ENCODE peak calls at places on chromosomes 3 and 15, in eight cellular contexts. E is right lobe of liver, Y is A549, V is uterus, B is HCT116, O is esophagus squamous epithelium, S is ovary, I is heart left ventricle. R is an unnamed sample. For H3K9me3, the result is how much of the 10 kb centered on the place peaks cover.

GRCh38 chr15:25810631-25811077 is 52.5 kb downstream of the ATP10A start:
- DNase-seq in V (no peak), S (no peak), E (no peak), B (no peak), Y (no peak), I (no peak), O (no peak), R (no peak)

GRCh38 chr3:143121240-143122088 is 1.9 kb downstream of the CHST2 start:
- DNase-seq in B (no peak), I (peak), V (peak), S (peak), O (no peak), Y (peak), E (peak), R (peak)

GRCh38 chr15:57217716-57218598 is 158.3 kb upstream of the CGNL1 start:
- DNase-seq in O (no peak), E (no peak), I (no peak), Y (no peak), V (no peak), B (no peak), S (no peak), R (no peak)

GRCh38 chr15:76139368-76140068 is 79.7 kb downstream of the TMEM266 start:
- DNase-seq in B (peak), O (no peak), I (no peak), S (peak), V (peak), E (no peak), Y (peak), R (peak)

GRCh38 chr15:56683925-56684324 is 49.4 kb downstream of the ZNF280D start:
- DNase-seq in B (no peak), O (no peak), S (no peak), I (no peak), V (no peak), E (no peak), Y (no peak), R (no peak)

GRCh38 chr3:46843508-46843907 is 19.7 kb downstream of the MYL3 start:
- DNase-seq in S (no peak), B (no peak), Y (no peak), E (no peak), I (no peak), O (no peak), V (no peak), R (no peak)

GRCh38 chr3:147356909-147357733 is 49.2 kb downstream of the ZIC4 start:
- DNase-seq in O (no peak), Y (no peak), I (no peak), V (no peak), B (no peak), S (no peak), E (no peak), R (no peak)

GRCh38 chr15:68653795-68654194 is 75.0 kb downstream of the CORO2B start:
- DNase-seq in E (no peak), I (no peak), O (no peak), V (no peak), S (no peak), B (no peak), Y (no peak), R (no peak)

GRCh38 chr15:98169551-98169950 is 209.0 kb downstream of the ARRDC4 start:
- DNase-seq in B (no peak), O (no peak), Y (no peak), S (no peak), V (no peak), I (no peak), E (no peak), R (no peak)

GRCh38 chr15:41567870-41568269 is 8.9 kb downstream of the TYRO3 start:
- DNase-seq in V (no peak), I (no peak), Y (no peak), O (no peak), B (no peak), S (no peak), E (no peak), R (no peak)

GRCh38 chr15:36334059-36334458 is 245.4 kb upstream of the CDIN1 start:
- DNase-seq in E (no peak), S (no peak), Y (no peak), B (no peak), I (no peak), V (no peak), O (no peak), R (no peak)

GRCh38 chr15:33654859-33655258 is 313.4 kb upstream of the CHRM5 start:
- DNase-seq in E (no peak), O (no peak), I (no peak), Y (no peak), V (no peak), S (no peak), B (no peak), R (no peak)

GRCh38 chr3:106428565-106428994 is 559.8 kb upstream of the CBLB start:
- DNase-seq in I (no peak), B (no peak), O (no peak), S (peak), Y (peak), E (no peak), V (peak), R (peak)

GRCh38 chr3:32848215-32848614 is 30.4 kb downstream of the TRIM71 start:
- DNase-seq in Y (no peak), B (no peak), E (no peak), S (no peak), V (no peak), I (no peak), O (no peak), R (no peak)

GRCh38 chr3:25818335-25818734 is 28.4 kb downstream of the OXSM start:
- DNase-seq in B (no peak), S (no peak), Y (no peak), I (no peak), E (no peak), V (no peak), O (no peak), R (no peak)

GRCh38 chr3:168157301-168157700 is 61.6 kb upstream of the GOLIM4 start:
- DNase-seq in S (no peak), V (no peak), I (no peak), E (no peak), B (no peak), Y (no peak), O (no peak), R (no peak)

GRCh38 chr15:90419202-90419601 is 31.2 kb downstream of the IQGAP1 start:
- DNase-seq in Y (no peak), V (no peak), B (no peak), S (no peak), I (no peak), E (no peak), O (no peak), R (no peak)

GRCh38 chr15:90418627-90419026 is 30.6 kb downstream of the IQGAP1 start:
- DNase-seq in Y (no peak), E (no peak), I (no peak), O (no peak), S (no peak), B (no peak), V (no peak), R (no peak)

GRCh38 chr15:90421527-90421926 is 33.5 kb downstream of the IQGAP1 start:
- DNase-seq in I (no peak), V (no peak), Y (no peak), O (no peak), E (no peak), S (no peak), B (no peak), R (no peak)

GRCh38 chr15:90420488-90420850 is 32.4 kb downstream of the IQGAP1 start:
- DNase-seq in V (no peak), S (no peak), I (no peak), Y (no peak), B (no peak), E (no peak), O (no peak), R (no peak)

DNA sequence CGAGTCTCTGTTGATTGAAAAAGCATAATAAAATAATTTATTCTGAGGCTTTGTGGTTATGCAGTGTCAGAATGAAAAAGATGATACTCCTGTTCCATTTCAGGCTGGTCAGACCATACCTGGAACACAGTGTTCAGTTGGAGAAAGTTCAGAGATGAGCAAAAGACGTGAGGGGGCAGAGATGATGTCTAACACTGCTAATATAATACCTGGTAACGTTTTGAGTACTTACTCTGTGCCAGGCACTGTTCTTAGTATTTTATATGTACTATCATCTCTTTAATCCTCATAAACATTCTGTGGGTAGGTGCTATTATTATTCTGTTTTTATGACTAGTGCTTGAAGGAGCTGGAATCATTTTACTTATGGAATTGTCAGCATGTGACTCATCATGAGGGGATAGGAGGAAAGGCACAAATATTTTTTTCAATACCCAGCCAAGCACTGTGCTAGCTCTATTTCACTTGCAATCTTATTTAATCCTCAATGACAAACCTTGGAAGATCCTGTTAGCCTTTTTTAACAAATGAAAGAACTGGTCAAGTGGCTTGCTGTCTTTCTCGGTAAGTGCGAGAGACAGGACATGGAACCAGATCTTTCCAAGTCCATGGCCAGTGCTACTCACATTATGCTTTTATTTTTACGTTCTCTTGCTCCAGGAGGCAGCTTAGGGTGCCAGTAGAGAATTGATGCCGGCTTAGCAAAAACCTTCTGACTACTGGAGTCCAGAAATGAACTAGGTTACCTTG is 31.9 kb downstream of the IQGAP1 start:
- DNase-seq in E (no peak), I (no peak), B (no peak), V (peak), Y (peak), O (no peak), S (no peak), R (no peak)
- TF ChIP-seq POLR2A in E (no peak), I (no peak), B (no peak), V (peak), Y (no peak), O (no peak), S (no peak), R (no peak)

GRCh38 chr3:175919133-175919532 is 1060.0 kb downstream of the NAALADL2 start:
- DNase-seq in Y (no peak), B (no peak), E (no peak), O (no peak), V (no peak), S (no peak), I (no peak), R (no peak)
- H3K9me3 ChIP-seq in Y (under half), B (under half), E (under half), O (under half), V (under half), S (under half), I (under half), R (under half)

GRCh38 chr3:186070123-186070522 is 38.8 kb downstream of the ETV5 start:
- DNase-seq in S (no peak), O (no peak), B (no peak), V (no peak), E (no peak), Y (no peak), I (no peak), R (no peak)

GRCh38 chr3:186073641-186074040 is 35.2 kb downstream of the ETV5 start:
- DNase-seq in B (no peak), V (no peak), E (no peak), S (no peak), O (no peak), Y (no peak), I (no peak), R (no peak)

GRCh38 chr3:186068243-186068552 is 40.7 kb downstream of the ETV5 start:
- DNase-seq in Y (no peak), B (no peak), V (no peak), O (no peak), I (no peak), S (no peak), E (no peak), R (no peak)

GRCh38 chr3:186070550-186070949 is 38.3 kb downstream of the ETV5 start:
- DNase-seq in S (no peak), E (no peak), V (no peak), O (no peak), I (no peak), Y (no peak), B (no peak), R (no peak)

GRCh38 chr3:186070996-186071395 is 37.9 kb downstream of the ETV5 start:
- DNase-seq in V (no peak), E (no peak), Y (no peak), I (no peak), O (no peak), S (no peak), B (no peak), R (no peak)
- TF ChIP-seq POLR2A in V (no peak), E (no peak), Y (no peak), I (no peak), O (no peak), S (no peak), B (no peak), R (no peak)

GRCh38 chr15:22263738-22264137 is 183.4 kb downstream of the OR4M2 start:
- DNase-seq in B (no peak), S (no peak), O (no peak), Y (no peak), I (no peak), V (no peak), E (no peak), R (no peak)
- H3K9me3 ChIP-seq in B (under half), S (under half), O (under half), Y (under half), I (under half), V (under half), E (under half), R (under half)

DNA sequence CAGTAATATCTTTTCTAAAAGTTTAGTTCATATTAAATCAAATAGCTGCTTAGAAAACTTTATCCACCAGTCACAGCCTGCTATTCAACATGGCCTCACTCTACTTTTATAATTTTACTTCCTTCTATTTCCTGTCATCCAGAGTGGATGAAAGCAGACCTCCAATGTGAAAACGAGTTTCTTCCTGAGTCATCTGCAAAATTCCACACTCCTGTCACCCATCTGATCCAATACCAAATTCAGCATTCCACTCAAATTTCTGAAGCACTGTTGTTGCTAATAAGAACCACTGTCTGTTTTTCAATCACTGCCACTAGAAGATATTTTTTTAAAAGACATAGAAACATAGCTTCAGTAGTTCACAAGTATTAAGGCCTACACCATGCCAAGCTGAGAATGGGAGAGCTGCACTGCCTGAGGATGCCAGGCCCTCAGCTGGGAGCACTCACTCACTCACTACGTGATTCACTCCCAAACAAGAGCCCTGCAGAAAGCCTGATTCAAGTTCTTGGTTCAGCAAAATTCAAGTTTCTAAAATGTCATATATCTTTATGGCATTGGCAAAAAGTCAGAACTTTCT is 83.0 kb downstream of the FSIP1 start:
- DNase-seq in B (no peak), O (no peak), E (no peak), V (no peak), S (no peak), Y (no peak), I (no peak), R (no peak)
- TF ChIP-seq POLR2A in B (no peak), O (no peak), E (no peak), V (no peak), S (no peak), Y (no peak), I (no peak), R (no peak)

GRCh38 chr3:112101946-112102345 is 15.8 kb downstream of the C3orf52 start:
- DNase-seq in O (no peak), V (no peak), Y (peak), I (no peak), S (no peak), B (no peak), E (no peak), R (no peak)
- H3K9me3 ChIP-seq in O (under half), V (under half), Y (under half), I (under half), S (under half), B (under half), E (under half), R (under half)

DNA sequence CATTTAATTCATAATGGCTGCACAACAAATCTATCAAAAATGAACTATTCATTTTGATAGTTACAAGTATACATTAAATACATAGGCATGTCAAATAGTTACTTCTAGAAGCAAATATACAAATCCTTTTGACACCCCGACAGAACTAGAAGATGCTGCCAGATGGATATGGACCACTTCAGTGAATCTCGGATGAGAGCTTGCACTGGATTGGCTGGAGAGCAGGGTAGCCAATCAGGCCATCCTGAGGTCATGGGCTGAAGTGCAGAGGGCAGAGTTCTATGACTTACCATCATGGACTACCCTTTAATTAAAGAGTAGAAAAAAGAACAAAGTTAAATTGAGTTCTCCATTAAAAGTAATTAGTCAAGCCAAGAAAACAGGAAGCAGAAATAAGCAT is 8.3 kb downstream of the CCNL1 start:
- DNase-seq in E (no peak), O (no peak), S (no peak), V (no peak), B (no peak), I (no peak), Y (no peak), R (no peak)
- TF ChIP-seq POLR2A in E (no peak), O (no peak), S (no peak), V (no peak), B (no peak), I (no peak), Y (no peak), R (no peak)

GRCh38 chr3:187049462-187050101 is 89.7 kb downstream of the RPL39L start:
- DNase-seq in S (no peak), E (no peak), V (no peak), I (no peak), Y (no peak), B (no peak), O (no peak), R (no peak)
- H3K9me3 ChIP-seq in S (under half), E (under half), V (under half), I (under half), Y (under half), B (under half), O (under half), R (under half)

GRCh38 chr3:11641316-11641682 is 2.4 kb downstream of the VGLL4 start:
- DNase-seq in O (no peak), B (no peak), Y (no peak), I (no peak), S (no peak), E (no peak), V (no peak), R (no peak)

GRCh38 chr3:11640009-11640673 is 3.6 kb downstream of the VGLL4 start:
- DNase-seq in S (no peak), I (no peak), V (no peak), E (no peak), B (no peak), Y (no peak), O (no peak), R (no peak)

GRCh38 chr3:11641683-11642407 is 1.9 kb downstream of the VGLL4 start:
- DNase-seq in Y (no peak), B (no peak), O (no peak), V (no peak), I (no peak), E (no peak), S (peak), R (no peak)

GRCh38 chr3:11643212-11644087 is at the start of gene VGLL4:
- DNase-seq in E (peak), V (peak), O (peak), Y (peak), B (peak), S (peak), I (peak), R (peak)

GRCh38 chr3:11642455-11643162 is 1.1 kb downstream of the VGLL4 start:
- DNase-seq in Y (peak), I (peak), B (peak), O (no peak), E (peak), V (peak), S (peak), R (peak)
- TF ChIP-seq POLR2A in Y (peak), I (peak), B (no peak), O (peak), E (peak), V (peak), S (peak), R (peak)

R was measured in transverse colon.